ENCODE peak calls at places on chromosomes 13 and 19, in six cellular contexts. N is fibroblast of pulmonary artery, D is HL-60, Q is mucosa of descending colon, I is esophagus squamous epithelium, F is epithelial cell of esophagus. W is an unnamed sample.

GRCh38 chr19:23075031-23075733 is 41.6 kb upstream of the ZNF730 start:
- DNase-seq in F (peak; percentile 72), N (peak; percentile 80), Q (peak; percentile 58), I (no peak), D (peak; percentile 12), W (peak; percentile 29)

GRCh38 chr13:75319244-75319643 is 162.7 kb downstream of the TBC1D4 start:
- DNase-seq in N (no peak), Q (no peak), D (peak; percentile 30), F (peak; percentile 10), I (no peak), W (no peak)

GRCh38 chr19:682678-683320 is 6.6 kb downstream of the FSTL3 start:
- DNase-seq in Q (no peak), N (no peak), F (no peak), D (no peak), I (no peak), W (no peak)

GRCh38 chr13:101382701-101383100 is 33.6 kb downstream of the NALCN start:
- DNase-seq in N (no peak), I (no peak), Q (no peak), F (no peak), D (no peak), W (no peak)

GRCh38 chr19:39832341-39833083 is 1.4 kb downstream of the DYRK1B start:
- DNase-seq in F (no peak), I (no peak), Q (no peak), D (no peak), N (no peak), W (no peak)

GRCh38 chr13:82412749-82413148 is 1469.5 kb downstream of the SLITRK1 start:
- DNase-seq in I (no peak), N (no peak), F (no peak), Q (no peak), D (no peak), W (no peak)

GRCh38 chr13:45691251-45691650 is 10.9 kb upstream of the CBY2 start:
- DNase-seq in I (no peak), N (no peak), F (peak; percentile 20), D (no peak), Q (no peak), W (no peak)

GRCh38 chr13:46113596-46113995 is 8.8 kb upstream of the CPB2 start:
- DNase-seq in F (peak; percentile 82), D (no peak), N (peak; percentile 41), Q (no peak), I (no peak), W (no peak)

GRCh38 chr13:95833713-95834112 is 156.8 kb downstream of the DNAJC3 start:
- DNase-seq in D (no peak), F (peak; percentile 49), Q (no peak), N (peak; percentile 42), I (no peak), W (no peak)

GRCh38 chr19:45667620-45668341 is at the start of gene GIPR:
- DNase-seq in F (peak; percentile 91), Q (peak; percentile 78), D (peak; percentile 63), I (no peak), N (no peak), W (no peak)

GRCh38 chr13:39419866-39420265 is 183.1 kb downstream of the LHFPL6 start:
- DNase-seq in D (no peak), N (no peak), I (no peak), F (no peak), Q (no peak), W (no peak)

GRCh38 chr19:35088514-35088913 is 27.1 kb upstream of the FXYD3 start:
- DNase-seq in N (peak; percentile 68), Q (no peak), I (no peak), F (peak; percentile 90), D (no peak), W (no peak)

GRCh38 chr19:1104452-1105216 is 840 bp downstream of the GPX4 start:
- DNase-seq in N (peak; percentile 72), I (no peak), Q (peak; percentile 82), D (peak; percentile 59), F (peak; percentile 74), W (no peak)

GRCh38 chr13:63938851-63939250 is 2523.2 kb upstream of the PCDH20 start:
- DNase-seq in I (no peak), N (peak; percentile 28), F (no peak), Q (no peak), D (no peak), W (no peak)

GRCh38 chr19:5051619-5052018 is 82.7 kb downstream of the KDM4B start:
- DNase-seq in I (no peak), N (no peak), D (no peak), F (no peak), Q (no peak), W (no peak)

GRCh38 chr13:97268772-97269171 is 46.6 kb downstream of the MBNL2 start:
- DNase-seq in F (no peak), N (peak; percentile 54), Q (no peak), I (no peak), D (no peak), W (no peak)

GRCh38 chr13:29543230-29544215 is 52.0 kb downstream of the SLC7A1 start:
- DNase-seq in I (no peak), D (peak; percentile 63), F (peak; percentile 38), N (peak; percentile 29), Q (no peak), W (no peak)

GRCh38 chr13:111966969-111967368 is 100.0 kb upstream of the SOX1 start:
- DNase-seq in Q (no peak), D (no peak), N (no peak), F (no peak), I (no peak), W (no peak)

GRCh38 chr19:42452590-42452989 is 9.8 kb upstream of the CXCL17 start:
- DNase-seq in I (no peak), N (no peak), Q (no peak), F (no peak), D (peak; percentile 45), W (no peak)

GRCh38 chr13:50842711-50843255 is 709 bp downstream of the DLEU7 start:
- DNase-seq in Q (no peak), D (no peak), F (no peak), N (no peak), I (no peak), W (no peak)

GRCh38 chr19:35224681-35225604 is 3.6 kb downstream of the FAM187B start:
- DNase-seq in Q (no peak), I (no peak), F (no peak), N (no peak), D (no peak), W (no peak)

GRCh38 chr13:33644607-33645543 is 173.1 kb upstream of the RFC3 start:
- DNase-seq in D (peak; percentile 75), N (peak; percentile 48), Q (no peak), I (no peak), F (peak; percentile 27), W (no peak)

GRCh38 chr13:45490068-45490467 is 25.3 kb downstream of the COG3 start:
- DNase-seq in I (no peak), F (peak; percentile 30), D (no peak), Q (no peak), N (no peak), W (no peak)

GRCh38 chr19:1929051-1929742 is 11.8 kb upstream of the CSNK1G2 start:
- DNase-seq in N (peak; percentile 74), Q (peak; percentile 88), D (peak; percentile 76), I (no peak), F (peak; percentile 77), W (peak; percentile 65)

GRCh38 chr19:571127-571974 is 1.0 kb upstream of the BSG start:
- DNase-seq in Q (peak; percentile 67), F (peak; percentile 55), D (peak; percentile 87), N (peak; percentile 31), I (no peak), W (no peak)

GRCh38 chr19:1407662-1408299 is 395 bp downstream of the DAZAP1 start:
- DNase-seq in Q (no peak), D (no peak), N (no peak), F (peak; percentile 47), I (no peak), W (no peak)

GRCh38 chr13:107375701-107376350 is 807.9 kb upstream of the ARGLU1 start:
- DNase-seq in I (no peak), Q (no peak), D (no peak), N (no peak), F (no peak), W (no peak)

GRCh38 chr13:107376393-107377085 is 808.6 kb upstream of the ARGLU1 start:
- DNase-seq in Q (no peak), F (no peak), N (no peak), I (no peak), D (no peak), W (no peak)

GRCh38 chr13:107370036-107370785 is 802.3 kb upstream of the ARGLU1 start:
- DNase-seq in F (peak; percentile 60), N (peak; percentile 57), Q (no peak), D (no peak), I (no peak), W (no peak)

GRCh38 chr13:107374038-107374437 is 806.1 kb upstream of the ARGLU1 start:
- DNase-seq in I (no peak), N (no peak), F (no peak), D (no peak), Q (no peak), W (no peak)

DNA sequence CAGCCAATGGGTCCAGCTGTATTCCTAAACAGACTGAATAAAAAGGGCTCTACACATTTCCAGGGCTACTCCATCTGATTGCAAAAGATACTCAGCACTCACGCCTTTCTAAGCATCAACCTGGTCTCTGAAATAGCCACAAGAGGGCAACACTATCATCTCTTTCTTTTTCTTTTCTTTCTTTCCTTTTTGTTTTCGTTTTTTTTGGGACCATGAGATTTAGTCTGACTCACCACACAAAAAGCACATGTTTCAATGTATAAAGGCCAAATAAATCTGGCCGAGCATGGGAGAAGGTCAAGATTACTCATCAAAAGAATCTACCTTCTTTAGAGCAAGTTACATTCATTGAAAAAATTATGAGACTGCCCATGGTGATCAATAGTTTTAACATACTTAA is 805.6 kb upstream of the ARGLU1 start:
- DNase-seq in I (no peak), Q (no peak), D (no peak), N (peak; percentile 77), F (peak; percentile 9), W (no peak)
- TF ChIP-seq CTCF in I (no peak), Q (no peak), D (no peak), N (peak; percentile 54), F (peak; percentile 48), W (no peak)

GRCh38 chr19:56727731-56728130 is 56.2 kb upstream of the ZNF835 start:
- DNase-seq in Q (no peak), I (no peak), D (no peak), F (no peak), N (no peak), W (no peak)

GRCh38 chr19:56721714-56722113 is 50.2 kb upstream of the ZNF835 start:
- DNase-seq in D (no peak), I (no peak), Q (no peak), F (no peak), N (no peak), W (no peak)

GRCh38 chr19:56720281-56720680 is 48.7 kb upstream of the ZNF835 start:
- DNase-seq in F (no peak), D (no peak), N (no peak), Q (no peak), I (no peak), W (no peak)

GRCh38 chr19:56725829-56726424 is 54.4 kb upstream of the ZNF835 start:
- DNase-seq in D (no peak), Q (no peak), F (no peak), I (no peak), N (peak; percentile 1), W (no peak)
- TF ChIP-seq CTCF in D (peak; percentile 0), Q (no peak), F (peak; percentile 28), I (no peak), N (no peak), W (no peak)

GRCh38 chr19:29576043-29576442 is 30.0 kb upstream of the POP4 start:
- DNase-seq in N (no peak), D (no peak), I (no peak), Q (no peak), F (no peak), W (no peak)
- TF ChIP-seq CTCF in N (no peak), D (no peak), I (no peak), Q (no peak), F (no peak), W (no peak)

GRCh38 chr19:47226426-47227346 is 4.3 kb downstream of the BBC3 start:
- DNase-seq in D (peak; percentile 87), N (peak; percentile 68), I (no peak), Q (peak; percentile 92), F (peak; percentile 41), W (peak; percentile 54)
- TF ChIP-seq CTCF in D (no peak), N (no peak), I (no peak), Q (peak; percentile 46), F (no peak), W (no peak)

W was measured in omental fat pad.